ENCODE peak calls at places on chromosomes 11 and 22, in seven cellular contexts. One of them, this sample, is unnamed.
A peak's percentile ranks its signal among the peaks of the same experiment; 100 is the strongest.

GRCh38 chr11:71454470-71455113 is 1.6 kb downstream of the NADSYN1 start:
- DNase-seq in A549: no peak
- DNase-seq in gastrocnemius medialis: no peak
- DNase-seq in neural progenitor cell: no peak
- DNase-seq in psoas muscle: no peak
- DNase-seq in AG04450: no peak
- DNase-seq in body of pancreas: peak; percentile 28
- DNase-seq in this sample: no peak

GRCh38 chr11:11789735-11790369 is 51.9 kb upstream of the USP47 start:
- DNase-seq in psoas muscle: no peak
- DNase-seq in A549: peak; percentile 41
- DNase-seq in body of pancreas: peak; percentile 42
- DNase-seq in AG04450: no peak
- DNase-seq in gastrocnemius medialis: no peak
- DNase-seq in neural progenitor cell: peak; percentile 38
- DNase-seq in this sample: peak; percentile 40

GRCh38 chr11:8870461-8871282 is 40.3 kb upstream of the AKIP1 start:
- DNase-seq in neural progenitor cell: peak; percentile 85
- DNase-seq in AG04450: peak; percentile 29
- DNase-seq in psoas muscle: peak; percentile 48
- DNase-seq in gastrocnemius medialis: no peak
- DNase-seq in body of pancreas: peak; percentile 66
- DNase-seq in A549: peak; percentile 58
- DNase-seq in this sample: peak; percentile 59

GRCh38 chr11:116329354-116330090 is 443.3 kb downstream of the BUD13 start:
- DNase-seq in gastrocnemius medialis: no peak
- DNase-seq in body of pancreas: no peak
- DNase-seq in neural progenitor cell: no peak
- DNase-seq in psoas muscle: no peak
- DNase-seq in AG04450: no peak
- DNase-seq in A549: no peak
- DNase-seq in this sample: no peak

GRCh38 chr11:15665368-15665871 is 550.7 kb downstream of the INSC start:
- DNase-seq in body of pancreas: no peak
- DNase-seq in AG04450: no peak
- DNase-seq in A549: no peak
- DNase-seq in psoas muscle: no peak
- DNase-seq in neural progenitor cell: no peak
- DNase-seq in gastrocnemius medialis: no peak
- DNase-seq in this sample: no peak

GRCh38 chr22:37457093-37457893 is 28.9 kb downstream of the MFNG start:
- DNase-seq in psoas muscle: peak; percentile 52
- DNase-seq in neural progenitor cell: peak; percentile 83
- DNase-seq in gastrocnemius medialis: no peak
- DNase-seq in body of pancreas: peak; percentile 82
- DNase-seq in A549: peak; percentile 70
- DNase-seq in AG04450: no peak
- DNase-seq in this sample: peak; percentile 84

GRCh38 chr22:45977551-45978274 is 751 bp upstream of the WNT7B start:
- DNase-seq in psoas muscle: no peak
- DNase-seq in AG04450: no peak
- DNase-seq in body of pancreas: no peak
- DNase-seq in gastrocnemius medialis: no peak
- DNase-seq in A549: no peak
- DNase-seq in neural progenitor cell: peak; percentile 77
- DNase-seq in this sample: no peak

GRCh38 chr11:105933666-105934065 is 88.4 kb downstream of the MSANTD4 start:
- DNase-seq in gastrocnemius medialis: no peak
- DNase-seq in AG04450: no peak
- DNase-seq in A549: no peak
- DNase-seq in neural progenitor cell: no peak
- DNase-seq in body of pancreas: no peak
- DNase-seq in psoas muscle: no peak
- DNase-seq in this sample: no peak

GRCh38 chr11:122441702-122442092 is 213.8 kb upstream of the UBASH3B start:
- DNase-seq in neural progenitor cell: no peak
- DNase-seq in AG04450: no peak
- DNase-seq in psoas muscle: no peak
- DNase-seq in A549: no peak
- DNase-seq in body of pancreas: no peak
- DNase-seq in gastrocnemius medialis: no peak
- DNase-seq in this sample: no peak

GRCh38 chr11:73797457-73797856 is 9.8 kb downstream of the MRPL48 start:
- DNase-seq in psoas muscle: peak; percentile 68
- DNase-seq in AG04450: no peak
- DNase-seq in body of pancreas: peak; percentile 75
- DNase-seq in neural progenitor cell: no peak
- DNase-seq in gastrocnemius medialis: peak; percentile 65
- DNase-seq in A549: no peak
- DNase-seq in this sample: no peak

GRCh38 chr11:46229250-46229649 is 48.2 kb upstream of the CREB3L1 start:
- DNase-seq in gastrocnemius medialis: no peak
- DNase-seq in psoas muscle: no peak
- DNase-seq in A549: no peak
- DNase-seq in neural progenitor cell: no peak
- DNase-seq in AG04450: no peak
- DNase-seq in body of pancreas: no peak
- DNase-seq in this sample: no peak

GRCh38 chr11:131422491-131422890 is 52.1 kb downstream of the NTM start:
- DNase-seq in neural progenitor cell: no peak
- DNase-seq in A549: no peak
- DNase-seq in body of pancreas: no peak
- DNase-seq in AG04450: no peak
- DNase-seq in psoas muscle: no peak
- DNase-seq in gastrocnemius medialis: no peak
- DNase-seq in this sample: no peak

GRCh38 chr11:3139481-3140290 is 25.4 kb downstream of the OSBPL5 start:
- DNase-seq in neural progenitor cell: no peak
- DNase-seq in AG04450: no peak
- DNase-seq in body of pancreas: no peak
- DNase-seq in psoas muscle: peak; percentile 3
- DNase-seq in gastrocnemius medialis: no peak
- DNase-seq in A549: no peak
- DNase-seq in this sample: no peak

GRCh38 chr22:27274770-27275449 is 526.6 kb downstream of the MN1 start:
- DNase-seq in gastrocnemius medialis: no peak
- DNase-seq in neural progenitor cell: no peak
- DNase-seq in AG04450: no peak
- DNase-seq in A549: no peak
- DNase-seq in psoas muscle: no peak
- DNase-seq in body of pancreas: no peak
- DNase-seq in this sample: no peak

GRCh38 chr11:76803811-76804600 is 20.9 kb downstream of the TSKU start:
- DNase-seq in neural progenitor cell: no peak
- DNase-seq in psoas muscle: no peak
- DNase-seq in body of pancreas: no peak
- DNase-seq in AG04450: no peak
- DNase-seq in gastrocnemius medialis: no peak
- DNase-seq in A549: peak; percentile 5
- DNase-seq in this sample: no peak

GRCh38 chr22:30196867-30197336 is 49.7 kb downstream of the LIF start:
- DNase-seq in gastrocnemius medialis: no peak
- DNase-seq in A549: no peak
- DNase-seq in AG04450: no peak
- DNase-seq in neural progenitor cell: no peak
- DNase-seq in psoas muscle: no peak
- DNase-seq in body of pancreas: no peak
- DNase-seq in this sample: no peak

GRCh38 chr11:130439876-130440275 is 8.6 kb upstream of the ADAMTS15 start:
- DNase-seq in AG04450: no peak
- DNase-seq in neural progenitor cell: no peak
- DNase-seq in gastrocnemius medialis: no peak
- DNase-seq in body of pancreas: no peak
- DNase-seq in A549: no peak
- DNase-seq in psoas muscle: no peak
- DNase-seq in this sample: no peak

GRCh38 chr11:20873054-20873453 is 203.7 kb downstream of the NELL1 start:
- DNase-seq in psoas muscle: no peak
- DNase-seq in neural progenitor cell: peak; percentile 79
- DNase-seq in AG04450: no peak
- DNase-seq in gastrocnemius medialis: no peak
- DNase-seq in body of pancreas: peak; percentile 26
- DNase-seq in A549: peak; percentile 10
- DNase-seq in this sample: no peak

GRCh38 chr11:44994753-44995152 is 44.1 kb upstream of the TP53I11 start:
- DNase-seq in A549: no peak
- DNase-seq in AG04450: no peak
- DNase-seq in gastrocnemius medialis: no peak
- DNase-seq in psoas muscle: no peak
- DNase-seq in neural progenitor cell: no peak
- DNase-seq in body of pancreas: no peak
- DNase-seq in this sample: no peak

DNA sequence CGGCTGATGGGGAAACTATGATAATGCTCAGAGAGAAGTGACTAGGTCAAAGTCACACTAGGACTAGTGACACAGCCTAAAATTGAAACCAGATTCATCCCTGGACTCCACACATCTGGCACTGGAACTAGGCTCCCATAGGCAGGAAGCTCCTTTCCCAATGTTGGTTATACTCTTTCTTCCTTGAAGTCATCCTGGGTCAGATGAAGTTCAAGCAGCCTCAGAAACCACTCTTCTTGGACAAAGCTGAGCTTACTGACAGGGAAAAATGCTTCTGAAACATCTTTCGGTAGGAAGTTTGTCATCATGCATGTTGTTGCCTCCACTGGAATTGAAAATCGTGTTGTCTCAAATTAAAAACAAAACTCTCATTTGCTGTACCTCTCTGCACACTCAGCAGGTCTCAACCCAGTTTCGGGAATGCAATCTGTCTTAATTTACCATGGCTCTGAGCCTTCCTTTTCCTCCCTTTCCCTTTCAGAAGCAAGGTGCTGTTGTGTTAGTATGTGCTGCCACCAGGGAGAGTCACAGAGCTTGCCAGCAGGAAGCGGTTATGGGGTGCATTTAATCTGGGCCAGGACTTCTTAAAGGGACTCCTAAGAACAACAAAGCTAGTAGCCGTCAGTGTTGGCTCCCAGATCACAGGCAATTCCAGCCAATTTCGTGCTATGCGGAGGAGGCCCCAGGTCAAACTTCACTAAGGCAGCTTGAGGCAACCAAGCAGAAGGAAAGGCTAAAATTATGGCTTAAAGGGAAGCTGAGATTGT is 384.8 kb downstream of the TENM4 start:
- DNase-seq in neural progenitor cell: no peak
- DNase-seq in A549: no peak
- DNase-seq in gastrocnemius medialis: no peak
- DNase-seq in AG04450: no peak
- DNase-seq in psoas muscle: peak; percentile 34
- DNase-seq in body of pancreas: peak; percentile 18
- DNase-seq in this sample: no peak
- TF ChIP-seq CTCF in neural progenitor cell: peak; percentile 12
- TF ChIP-seq CTCF in A549: no peak
- TF ChIP-seq CTCF in gastrocnemius medialis: no peak
- TF ChIP-seq CTCF in AG04450: no peak
- TF ChIP-seq CTCF in psoas muscle: no peak
- TF ChIP-seq CTCF in body of pancreas: no peak
- TF ChIP-seq CTCF in this sample: no peak

GRCh38 chr11:120344302-120345004 is 8.2 kb downstream of the ARHGEF12 start:
- DNase-seq in neural progenitor cell: no peak
- DNase-seq in psoas muscle: no peak
- DNase-seq in A549: no peak
- DNase-seq in gastrocnemius medialis: no peak
- DNase-seq in AG04450: no peak
- DNase-seq in body of pancreas: no peak
- DNase-seq in this sample: no peak
- H3K4me3 ChIP-seq in neural progenitor cell: no peak overlapping the region
- H3K4me3 ChIP-seq in psoas muscle: peak overlapping the region; percentile 32
- H3K4me3 ChIP-seq in A549: no peak overlapping the region
- H3K4me3 ChIP-seq in gastrocnemius medialis: peak overlapping the region; percentile 2
- H3K4me3 ChIP-seq in AG04450: no peak overlapping the region
- H3K4me3 ChIP-seq in body of pancreas: no peak overlapping the region
- H3K4me3 ChIP-seq in this sample: no peak overlapping the region

DNA sequence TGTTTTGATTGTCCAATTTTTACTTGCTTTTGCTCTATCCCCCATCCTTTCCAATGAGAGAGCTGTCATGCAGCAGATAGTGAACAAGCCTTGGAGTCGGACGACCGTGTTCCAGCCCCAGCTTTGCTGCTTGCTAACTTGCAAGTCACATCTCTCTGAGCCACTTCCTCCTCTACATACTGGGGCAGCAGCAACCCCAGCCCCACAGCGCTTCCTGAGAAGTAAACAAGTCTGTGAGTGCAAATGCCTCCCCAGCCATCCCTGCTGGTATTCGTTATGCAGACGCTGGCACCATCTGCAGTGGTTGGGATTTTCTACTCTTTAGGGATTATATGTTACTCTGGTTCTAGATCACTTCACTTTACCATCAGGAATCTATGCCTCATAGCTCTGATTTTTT is 35.0 kb downstream of the TPBGL start:
- DNase-seq in gastrocnemius medialis: peak; percentile 30
- DNase-seq in body of pancreas: peak; percentile 55
- DNase-seq in AG04450: no peak
- DNase-seq in A549: no peak
- DNase-seq in psoas muscle: no peak
- DNase-seq in neural progenitor cell: no peak
- DNase-seq in this sample: peak; percentile 51
- H3K27ac ChIP-seq in gastrocnemius medialis: no peak overlapping the region
- H3K27ac ChIP-seq in body of pancreas: no peak overlapping the region
- H3K27ac ChIP-seq in AG04450: no peak overlapping the region
- H3K27ac ChIP-seq in A549: no peak overlapping the region
- H3K27ac ChIP-seq in psoas muscle: no peak overlapping the region
- H3K27ac ChIP-seq in neural progenitor cell: no peak overlapping the region
- H3K27ac ChIP-seq in this sample: peak overlapping the region; percentile 7

GRCh38 chr11:110479445-110480101 is 49.8 kb downstream of the FDX1 start:
- DNase-seq in body of pancreas: no peak
- DNase-seq in A549: no peak
- DNase-seq in psoas muscle: no peak
- DNase-seq in AG04450: peak; percentile 37
- DNase-seq in neural progenitor cell: no peak
- DNase-seq in gastrocnemius medialis: peak; percentile 25
- DNase-seq in this sample: no peak

GRCh38 chr11:110481523-110481922 is 51.8 kb downstream of the FDX1 start:
- DNase-seq in body of pancreas: no peak
- DNase-seq in AG04450: no peak
- DNase-seq in A549: no peak
- DNase-seq in neural progenitor cell: no peak
- DNase-seq in psoas muscle: no peak
- DNase-seq in gastrocnemius medialis: no peak
- DNase-seq in this sample: no peak

GRCh38 chr11:110479070-110479444 is 49.3 kb downstream of the FDX1 start:
- DNase-seq in neural progenitor cell: no peak
- DNase-seq in body of pancreas: no peak
- DNase-seq in psoas muscle: no peak
- DNase-seq in gastrocnemius medialis: no peak
- DNase-seq in A549: no peak
- DNase-seq in AG04450: no peak
- DNase-seq in this sample: no peak

GRCh38 chr11:110474578-110474977 is 44.8 kb downstream of the FDX1 start:
- DNase-seq in AG04450: no peak
- DNase-seq in neural progenitor cell: no peak
- DNase-seq in psoas muscle: no peak
- DNase-seq in A549: no peak
- DNase-seq in body of pancreas: no peak
- DNase-seq in gastrocnemius medialis: no peak
- DNase-seq in this sample: no peak

DNA sequence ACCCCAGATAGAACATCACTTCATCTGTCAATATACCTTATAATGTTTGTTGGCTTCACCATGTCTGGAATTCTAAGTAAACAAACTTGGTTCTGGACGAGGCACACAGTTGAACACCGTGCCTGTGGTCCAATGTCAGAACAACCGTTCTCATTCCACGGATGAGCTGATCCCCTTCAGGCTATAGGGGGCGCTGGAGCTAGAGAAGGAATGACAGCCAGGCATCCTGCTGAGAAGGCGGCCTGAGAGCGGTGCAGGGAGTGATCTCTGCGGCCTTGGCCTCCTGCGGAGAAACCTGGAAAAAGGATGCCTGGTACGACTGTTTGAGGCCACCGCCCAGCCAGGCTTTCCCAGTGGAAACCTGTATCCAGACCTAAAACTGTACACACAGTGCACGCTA is 48.7 kb downstream of the FDX1 start:
- DNase-seq in A549: no peak
- DNase-seq in AG04450: no peak
- DNase-seq in neural progenitor cell: peak; percentile 78
- DNase-seq in body of pancreas: no peak
- DNase-seq in gastrocnemius medialis: no peak
- DNase-seq in psoas muscle: no peak
- DNase-seq in this sample: no peak
- TF ChIP-seq CTCF in A549: no peak
- TF ChIP-seq CTCF in AG04450: no peak
- TF ChIP-seq CTCF in neural progenitor cell: peak; percentile 75
- TF ChIP-seq CTCF in body of pancreas: no peak
- TF ChIP-seq CTCF in gastrocnemius medialis: no peak
- TF ChIP-seq CTCF in psoas muscle: no peak
- TF ChIP-seq CTCF in this sample: peak; percentile 21